ENCODE peak calls at places on chromosomes 11 and 22, in seven cellular contexts. P is neuronal stem cell, T is HCT116, Y is endothelial cell of umbilical vein, B is mammary epithelial cell, A is MM.1S, H is IMR-90. X is an unnamed sample. For H3K9me3 and H3K4me1, the result is how much of the 10 kb centered on the place peaks cover.

GRCh38 chr22:30890689-30891442 is 77.7 kb downstream of the MORC2 start:
- DNase-seq in P (peak), T (peak), Y (peak), B (peak), A (peak), H (peak), X (peak)

GRCh38 chr11:61871158-61871597 is 20.2 kb downstream of the FADS3 start:
- DNase-seq in P (peak), T (peak), Y (peak), B (peak), A (peak), H (peak), X (peak)

GRCh38 chr11:3036419-3036818 is 20.8 kb downstream of the CARS1 start:
- DNase-seq in P (no peak), T (no peak), Y (no peak), B (no peak), A (no peak), H (no peak), X (peak)

GRCh38 chr11:104333977-104334376 is 170.0 kb upstream of the PDGFD start:
- DNase-seq in P (no peak), T (peak), Y (peak), B (no peak), A (no peak), H (no peak), X (no peak)

GRCh38 chr22:31833930-31834329 is 80.1 kb downstream of the DEPDC5 start:
- DNase-seq in P (no peak), T (no peak), Y (no peak), B (no peak), A (no peak), H (no peak), X (no peak)

GRCh38 chr22:49966041-49966715 is 5.6 kb downstream of the PIM3 start:
- DNase-seq in P (no peak), T (no peak), Y (no peak), B (no peak), A (peak), H (no peak), X (peak)

GRCh38 chr11:27209562-27210005 is 153.4 kb downstream of the CCDC34 start:
- DNase-seq in P (no peak), T (peak), Y (peak), B (peak), A (no peak), H (peak), X (no peak)

GRCh38 chr11:129023968-129024676 is 81.5 kb upstream of the TP53AIP1 start:
- DNase-seq in P (peak), T (peak), Y (peak), B (peak), A (peak), H (peak), X (peak)

GRCh38 chr11:2443406-2443805 is 908 bp downstream of the TRPM5 start:
- DNase-seq in P (no peak), T (no peak), Y (no peak), B (no peak), A (no peak), H (no peak), X (peak)

GRCh38 chr22:24165673-24166072 is 15.6 kb upstream of the SUSD2 start:
- DNase-seq in P (no peak), T (no peak), Y (no peak), B (peak), A (no peak), H (peak), X (no peak)

GRCh38 chr22:42820075-42820763 is 36.9 kb downstream of the ARFGAP3 start:
- DNase-seq in P (no peak), T (no peak), Y (peak), B (peak), A (peak), H (peak), X (no peak)

GRCh38 chr11:63937713-63938480 is 905 bp upstream of the NAA40 start:
- DNase-seq in P (no peak), T (no peak), Y (no peak), B (no peak), A (peak), H (no peak), X (no peak)

GRCh38 chr11:113615098-113615497 is 91.0 kb downstream of the TMPRSS5 start:
- DNase-seq in P (no peak), T (no peak), Y (no peak), B (no peak), A (no peak), H (no peak), X (no peak)

GRCh38 chr22:45842141-45842831 is 134.7 kb downstream of the WNT7B start:
- DNase-seq in P (no peak), T (no peak), Y (no peak), B (peak), A (no peak), H (peak), X (no peak)

GRCh38 chr22:22997262-22997898 is 72.9 kb upstream of the GNAZ start:
- DNase-seq in P (no peak), T (no peak), Y (no peak), B (no peak), A (no peak), H (no peak), X (no peak)

GRCh38 chr22:23001463-23001862 is 68.9 kb upstream of the GNAZ start:
- DNase-seq in P (no peak), T (no peak), Y (no peak), B (no peak), A (no peak), H (no peak), X (no peak)

GRCh38 chr22:22997988-22998387 is 72.3 kb upstream of the GNAZ start:
- DNase-seq in P (no peak), T (no peak), Y (no peak), B (no peak), A (no peak), H (no peak), X (no peak)

GRCh38 chr22:23000657-23001439 is 69.5 kb upstream of the GNAZ start:
- DNase-seq in P (no peak), T (no peak), Y (no peak), B (no peak), A (no peak), H (no peak), X (peak)

GRCh38 chr22:22999473-22999872 is 70.8 kb upstream of the GNAZ start:
- DNase-seq in P (no peak), T (no peak), Y (no peak), B (peak), A (no peak), H (no peak), X (no peak)
- H3K9me3 ChIP-seq in P (under half), T (under half), Y (under half), B (under half), A (under half), H (under half), X (under half)

GRCh38 chr11:59185412-59185811 is 13.5 kb downstream of the DTX4 start:
- DNase-seq in P (no peak), T (no peak), Y (no peak), B (no peak), A (no peak), H (no peak), X (no peak)
- H3K9ac ChIP-seq in P (no peak), T (no peak), Y (no peak), B (no peak), A (no peak), H (no peak), X (no peak)

GRCh38 chr11:73324665-73325035 is 16.6 kb downstream of the ARHGEF17 start:
- DNase-seq in P (no peak), T (no peak), Y (no peak), B (no peak), A (no peak), H (no peak), X (no peak)
- H3K4me1 ChIP-seq in P (half or more), T (under half), Y (under half), B (under half), A (under half), H (half or more), X (under half)

GRCh38 chr22:48520207-48520606 is 1307.5 kb downstream of the BRD1 start:
- DNase-seq in P (no peak), T (no peak), Y (no peak), B (no peak), A (no peak), H (no peak), X (no peak)

GRCh38 chr22:48513929-48514328 is 1313.7 kb downstream of the BRD1 start:
- DNase-seq in P (no peak), T (no peak), Y (no peak), B (no peak), A (no peak), H (no peak), X (no peak)

GRCh38 chr22:48515571-48516200 is 1312.0 kb downstream of the BRD1 start:
- DNase-seq in P (no peak), T (no peak), Y (no peak), B (no peak), A (no peak), H (no peak), X (no peak)

GRCh38 chr22:48516571-48516970 is 1311.1 kb downstream of the BRD1 start:
- DNase-seq in P (no peak), T (no peak), Y (no peak), B (no peak), A (no peak), H (no peak), X (no peak)

DNA sequence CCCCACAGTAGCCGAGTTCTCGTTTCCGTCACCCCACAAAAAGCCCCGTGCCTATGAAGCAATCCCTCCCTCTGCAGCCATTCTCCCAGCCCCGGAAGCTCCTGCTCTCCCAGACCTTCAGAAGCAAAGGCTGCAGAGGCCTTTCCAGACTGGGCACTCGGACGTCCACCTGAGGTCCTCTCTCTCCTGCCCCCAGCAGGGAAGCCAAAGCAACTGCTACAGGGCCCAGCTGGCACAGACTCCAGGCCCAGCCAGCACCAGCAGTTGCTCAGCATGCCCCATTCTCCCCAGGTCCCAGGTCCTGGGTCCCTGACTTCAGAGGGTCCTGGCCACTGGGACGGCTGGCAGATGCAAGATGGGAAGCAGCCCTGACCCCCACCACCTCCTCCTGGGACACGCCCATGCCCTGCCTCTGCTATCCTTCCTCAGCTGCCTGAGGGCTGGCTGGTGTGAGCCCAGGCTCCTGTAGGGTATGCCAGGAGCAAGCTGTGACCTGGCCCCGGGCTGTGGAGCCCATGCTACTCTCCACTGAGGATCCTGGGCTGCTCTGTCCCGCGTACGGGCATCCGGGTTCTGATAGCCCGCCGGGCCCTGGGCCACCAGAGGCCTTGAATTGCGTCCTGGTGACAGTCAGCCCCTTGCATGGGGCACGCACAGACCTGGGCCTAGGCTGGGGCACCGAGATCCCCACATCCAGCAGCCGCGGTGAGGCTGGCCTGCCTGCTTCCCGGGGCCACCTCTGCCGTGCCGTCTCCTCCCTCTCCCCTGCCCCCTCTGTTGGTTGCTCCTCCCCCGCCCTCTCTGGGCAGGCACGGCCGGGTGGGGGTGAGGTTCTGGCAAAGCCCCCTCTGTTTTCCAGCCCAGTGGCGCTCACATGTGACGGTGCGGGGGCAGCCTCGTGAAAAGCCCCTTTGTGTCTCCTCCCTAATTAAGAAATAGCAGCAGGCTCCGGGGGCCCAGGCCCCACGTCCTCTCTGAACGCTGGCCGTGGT is 1310.3 kb downstream of the BRD1 start:
- DNase-seq in P (no peak), T (no peak), Y (no peak), B (no peak), A (no peak), H (no peak), X (no peak)
- H3K9me3 ChIP-seq in P (under half), T (under half), Y (under half), B (under half), A (under half), H (half or more), X (under half)

GRCh38 chr11:32580967-32581366 is 2.7 kb upstream of the EIF3M start:
- DNase-seq in P (no peak), T (no peak), Y (no peak), B (peak), A (no peak), H (peak), X (no peak)

GRCh38 chr11:32581556-32581955 is 2.1 kb upstream of the EIF3M start:
- DNase-seq in P (no peak), T (no peak), Y (no peak), B (no peak), A (no peak), H (no peak), X (no peak)

GRCh38 chr11:32583451-32584271 is at the start of gene EIF3M:
- DNase-seq in P (peak), T (peak), Y (peak), B (peak), A (peak), H (peak), X (peak)

GRCh38 chr11:32586576-32587190 is 3.1 kb downstream of the EIF3M start:
- DNase-seq in P (no peak), T (peak), Y (peak), B (peak), A (peak), H (peak), X (no peak)

DNA sequence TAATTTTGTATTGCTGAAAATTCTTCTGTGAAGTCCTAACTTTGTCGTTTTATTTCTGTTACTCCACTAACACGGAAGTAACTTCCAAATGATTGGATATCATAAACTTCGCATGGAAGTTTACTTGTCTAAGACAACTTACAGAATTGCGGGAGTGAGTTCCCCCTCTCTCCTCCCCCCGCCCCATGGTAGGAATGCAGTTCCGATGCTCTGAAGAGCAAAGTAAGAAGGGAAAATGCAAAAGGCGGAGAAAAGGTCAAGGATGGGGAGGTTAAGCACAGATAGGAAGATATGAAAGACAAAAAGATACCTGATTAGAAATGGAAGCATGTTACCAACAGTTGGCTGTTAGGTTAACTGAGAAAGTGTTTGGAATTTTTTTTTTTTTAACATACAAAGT is 1.3 kb downstream of the EIF3M start:
- DNase-seq in P (peak), T (no peak), Y (peak), B (no peak), A (no peak), H (no peak), X (no peak)
- H3K9ac ChIP-seq in P (no peak), T (peak), Y (peak), B (peak), A (peak), H (peak), X (no peak)

X was measured in kidney.